ENCODE peak calls at places on chromosomes 12 and 14, in six cellular contexts. N, U, T, V, M and C are unnamed samples.

GRCh38 chr14:53953002-53953827 is 3.4 kb downstream of the BMP4 start:
- DNase-seq in V (no peak), N (peak; percentile 4), U (no peak), T (peak; percentile 45), M (peak; percentile 93), C (peak; percentile 32)

GRCh38 chr12:12032260-12032761 is 38.4 kb upstream of the BCL2L14 start:
- DNase-seq in V (no peak), M (no peak), N (no peak), T (no peak), U (no peak), C (no peak)

GRCh38 chr14:75147423-75148071 is 20.7 kb upstream of the NEK9 start:
- DNase-seq in U (no peak), V (no peak), T (no peak), N (no peak), M (peak; percentile 98), C (no peak)

GRCh38 chr14:99736600-99737371 is 52.7 kb downstream of the CYP46A1 start:
- DNase-seq in M (no peak), N (no peak), U (no peak), T (no peak), V (no peak), C (no peak)

GRCh38 chr12:237026-237815 is 23.3 kb upstream of the SLC6A12 start:
- DNase-seq in V (no peak), M (no peak), U (no peak), N (no peak), T (no peak), C (no peak)

GRCh38 chr14:32077081-32078029 is at the start of gene ARHGAP5:
- DNase-seq in U (peak; percentile 42), V (peak; percentile 51), M (peak; percentile 84), T (peak; percentile 49), N (no peak), C (no peak)

GRCh38 chr12:6181583-6182278 is 18.5 kb upstream of the CD9 start:
- DNase-seq in U (no peak), V (no peak), N (no peak), M (no peak), T (no peak), C (no peak)

GRCh38 chr12:57386187-57386720 is 44.6 kb downstream of the R3HDM2 start:
- DNase-seq in M (no peak), N (no peak), U (no peak), V (no peak), T (no peak), C (no peak)

GRCh38 chr12:107134558-107134957 is 41.2 kb upstream of the CRY1 start:
- DNase-seq in V (no peak), M (peak; percentile 95), T (peak; percentile 58), U (peak; percentile 50), N (peak; percentile 4), C (no peak)

GRCh38 chr12:123983822-123984485 is 10.9 kb downstream of the ZNF664 start:
- DNase-seq in T (peak; percentile 37), U (peak; percentile 43), V (no peak), M (peak; percentile 84), N (peak; percentile 39), C (no peak)

GRCh38 chr12:1836241-1836803 is 16.0 kb downstream of the LRTM2 start:
- DNase-seq in U (no peak), T (no peak), M (no peak), N (no peak), V (no peak), C (no peak)

GRCh38 chr12:104596876-104597833 is 140.4 kb downstream of the CHST11 start:
- DNase-seq in N (no peak), M (peak; percentile 33), U (no peak), V (no peak), T (no peak), C (no peak)

GRCh38 chr12:23049180-23049579 is 424.2 kb downstream of the ETNK1 start:
- DNase-seq in T (peak; percentile 46), V (no peak), M (no peak), U (no peak), N (no peak), C (no peak)

GRCh38 chr12:113204806-113205205 is 16.5 kb upstream of the TPCN1 start:
- DNase-seq in U (no peak), M (no peak), T (no peak), V (no peak), N (no peak), C (no peak)

GRCh38 chr14:20836668-20837338 is 34.2 kb upstream of the RNASE1 start:
- DNase-seq in T (peak; percentile 17), U (no peak), N (no peak), M (peak; percentile 85), V (no peak), C (no peak)

GRCh38 chr12:85394809-85395208 is 114.8 kb downstream of the ALX1 start:
- DNase-seq in U (no peak), V (no peak), T (no peak), N (no peak), M (no peak), C (no peak)

GRCh38 chr12:113246478-113247122 is 25.3 kb downstream of the TPCN1 start:
- DNase-seq in M (peak; percentile 60), N (peak; percentile 70), U (no peak), V (no peak), T (no peak), C (no peak)

GRCh38 chr12:597926-598568 is 65.2 kb downstream of the NINJ2 start:
- DNase-seq in T (no peak), V (no peak), M (no peak), N (no peak), U (no peak), C (no peak)

GRCh38 chr12:14473707-14474287 is 93.9 kb downstream of the PLBD1 start:
- DNase-seq in U (peak; percentile 8), V (no peak), M (peak; percentile 27), T (no peak), N (no peak), C (no peak)

GRCh38 chr12:11860026-11860425 is 210.6 kb downstream of the ETV6 start:
- DNase-seq in V (no peak), N (no peak), U (no peak), T (no peak), M (peak; percentile 79), C (no peak)

GRCh38 chr12:76081909-76082308 is 2.6 kb downstream of the NAP1L1 start:
- DNase-seq in T (no peak), U (no peak), N (no peak), V (no peak), M (no peak), C (no peak)

GRCh38 chr12:103905730-103906349 is 24.4 kb upstream of the HSP90B1 start:
- DNase-seq in V (no peak), T (no peak), N (no peak), U (no peak), M (no peak), C (no peak)

GRCh38 chr14:61145258-61145902 is 135.8 kb downstream of the TMEM30B start:
- DNase-seq in N (no peak), U (no peak), T (peak; percentile 50), V (no peak), M (peak; percentile 54), C (peak; percentile 95)